ENCODE peak calls at places on chromosomes 12 and 14, in eight cellular contexts. One of them, this sample, is unnamed.

GRCh38 chr14:21073921-21074320 is 3.8 kb downstream of the ARHGEF40 start:
- DNase-seq in RWPE1: no peak
- DNase-seq in skeletal muscle cell: no peak
- DNase-seq in aorta: no peak
- DNase-seq in EL: no peak
- DNase-seq in T-helper 1 cell: no peak
- DNase-seq in testis: no peak
- DNase-seq in EH: no peak
- DNase-seq in this sample: no peak

GRCh38 chr12:6627598-6627997 is 8.2 kb downstream of the LPAR5 start:
- DNase-seq in RWPE1: no peak
- DNase-seq in skeletal muscle cell: no peak
- DNase-seq in aorta: no peak
- DNase-seq in EL: no peak
- DNase-seq in T-helper 1 cell: peak; percentile 37
- DNase-seq in testis: no peak
- DNase-seq in EH: no peak
- DNase-seq in this sample: no peak

GRCh38 chr14:101957406-101958234 is 6.8 kb upstream of the DYNC1H1 start:
- DNase-seq in RWPE1: no peak
- DNase-seq in skeletal muscle cell: no peak
- DNase-seq in aorta: no peak
- DNase-seq in EL: no peak
- DNase-seq in T-helper 1 cell: no peak
- DNase-seq in testis: no peak
- DNase-seq in EH: no peak
- DNase-seq in this sample: peak; percentile 51

GRCh38 chr14:33342299-33342974 is 403.8 kb downstream of the NPAS3 start:
- DNase-seq in RWPE1: no peak
- DNase-seq in skeletal muscle cell: no peak
- DNase-seq in aorta: no peak
- DNase-seq in EL: no peak
- DNase-seq in T-helper 1 cell: no peak
- DNase-seq in testis: no peak
- DNase-seq in EH: no peak
- DNase-seq in this sample: no peak

GRCh38 chr12:128190052-128190451 is 76.9 kb upstream of the TMEM132C start:
- DNase-seq in RWPE1: no peak
- DNase-seq in skeletal muscle cell: no peak
- DNase-seq in aorta: no peak
- DNase-seq in EL: no peak
- DNase-seq in T-helper 1 cell: no peak
- DNase-seq in testis: no peak
- DNase-seq in EH: no peak
- DNase-seq in this sample: no peak

GRCh38 chr14:39097159-39097558 is 5.9 kb downstream of the SEC23A start:
- DNase-seq in RWPE1: peak; percentile 51
- DNase-seq in skeletal muscle cell: no peak
- DNase-seq in aorta: no peak
- DNase-seq in EL: peak; percentile 13
- DNase-seq in T-helper 1 cell: no peak
- DNase-seq in testis: no peak
- DNase-seq in EH: peak; percentile 29
- DNase-seq in this sample: no peak

GRCh38 chr14:61841145-61841544 is 78.9 kb downstream of the SNAPC1 start:
- DNase-seq in RWPE1: no peak
- DNase-seq in skeletal muscle cell: no peak
- DNase-seq in aorta: no peak
- DNase-seq in EL: no peak
- DNase-seq in T-helper 1 cell: no peak
- DNase-seq in testis: no peak
- DNase-seq in EH: peak; percentile 37
- DNase-seq in this sample: no peak

GRCh38 chr14:35985504-35986218 is 159.5 kb downstream of the BRMS1L start:
- DNase-seq in RWPE1: no peak
- DNase-seq in skeletal muscle cell: no peak
- DNase-seq in aorta: no peak
- DNase-seq in EL: no peak
- DNase-seq in T-helper 1 cell: no peak
- DNase-seq in testis: no peak
- DNase-seq in EH: no peak
- DNase-seq in this sample: no peak

GRCh38 chr12:25767613-25768012 is 190.9 kb upstream of the RASSF8 start:
- DNase-seq in RWPE1: no peak
- DNase-seq in skeletal muscle cell: no peak
- DNase-seq in aorta: no peak
- DNase-seq in EL: peak; percentile 57
- DNase-seq in T-helper 1 cell: no peak
- DNase-seq in testis: no peak
- DNase-seq in EH: peak; percentile 76
- DNase-seq in this sample: no peak

GRCh38 chr12:96444403-96444802 is 44.2 kb upstream of the CDK17 start:
- DNase-seq in RWPE1: no peak
- DNase-seq in skeletal muscle cell: no peak
- DNase-seq in aorta: no peak
- DNase-seq in EL: no peak
- DNase-seq in T-helper 1 cell: no peak
- DNase-seq in testis: no peak
- DNase-seq in EH: no peak
- DNase-seq in this sample: no peak

GRCh38 chr12:32801269-32802019 is 45.7 kb upstream of the YARS2 start:
- DNase-seq in RWPE1: no peak
- DNase-seq in skeletal muscle cell: no peak
- DNase-seq in aorta: no peak
- DNase-seq in EL: no peak
- DNase-seq in T-helper 1 cell: no peak
- DNase-seq in testis: no peak
- DNase-seq in EH: no peak
- DNase-seq in this sample: no peak

GRCh38 chr12:39675263-39675662 is 55.7 kb upstream of the ABCD2 start:
- DNase-seq in RWPE1: no peak
- DNase-seq in skeletal muscle cell: no peak
- DNase-seq in aorta: no peak
- DNase-seq in EL: no peak
- DNase-seq in T-helper 1 cell: no peak
- DNase-seq in testis: no peak
- DNase-seq in EH: no peak
- DNase-seq in this sample: no peak

GRCh38 chr12:65742481-65742971 is 81.8 kb upstream of the HMGA2 start:
- DNase-seq in RWPE1: peak; percentile 56
- DNase-seq in skeletal muscle cell: no peak
- DNase-seq in aorta: no peak
- DNase-seq in EL: peak; percentile 57
- DNase-seq in T-helper 1 cell: no peak
- DNase-seq in testis: no peak
- DNase-seq in EH: peak; percentile 57
- DNase-seq in this sample: no peak